ENCODE peak calls at places on chromosomes 6 and 20, in eight cellular contexts. One of them, this sample, is unnamed.

GRCh38 chr6:106085687-106085983 is 501 bp upstream of the PRDM1 start:
- DNase-seq in nephron progenitor cell: no peak
- DNase-seq in NCI-H1092: no peak
- DNase-seq in HuH-7.5: no peak
- DNase-seq in PC-9: no peak
- DNase-seq in CD8-positive, alpha-beta T cell: no peak
- DNase-seq in mucosa of gallbladder: no peak
- DNase-seq in ELR: no peak
- DNase-seq in this sample: no peak

GRCh38 chr6:157025459-157025858 is 248.3 kb downstream of the ARID1B start:
- DNase-seq in HuH-7.5: no peak
- DNase-seq in mucosa of gallbladder: no peak
- DNase-seq in PC-9: no peak
- DNase-seq in NCI-H1092: no peak
- DNase-seq in ELR: peak; percentile 64
- DNase-seq in nephron progenitor cell: no peak
- DNase-seq in CD8-positive, alpha-beta T cell: no peak
- DNase-seq in this sample: peak; percentile 46

GRCh38 chr6:154053141-154053540 is 14.1 kb downstream of the OPRM1 start:
- DNase-seq in CD8-positive, alpha-beta T cell: no peak
- DNase-seq in PC-9: no peak
- DNase-seq in HuH-7.5: no peak
- DNase-seq in mucosa of gallbladder: no peak
- DNase-seq in ELR: no peak
- DNase-seq in nephron progenitor cell: no peak
- DNase-seq in NCI-H1092: no peak
- DNase-seq in this sample: no peak

GRCh38 chr6:13296536-13296997 is 31.8 kb downstream of the TBC1D7 start:
- DNase-seq in nephron progenitor cell: no peak
- DNase-seq in HuH-7.5: no peak
- DNase-seq in PC-9: no peak
- DNase-seq in mucosa of gallbladder: no peak
- DNase-seq in NCI-H1092: no peak
- DNase-seq in CD8-positive, alpha-beta T cell: no peak
- DNase-seq in ELR: peak; percentile 11
- DNase-seq in this sample: no peak

GRCh38 chr20:52426856-52427255 is 235.3 kb upstream of the ZFP64 start:
- DNase-seq in PC-9: no peak
- DNase-seq in CD8-positive, alpha-beta T cell: no peak
- DNase-seq in NCI-H1092: no peak
- DNase-seq in ELR: no peak
- DNase-seq in nephron progenitor cell: no peak
- DNase-seq in mucosa of gallbladder: no peak
- DNase-seq in HuH-7.5: no peak
- DNase-seq in this sample: no peak

GRCh38 chr6:165674155-165675029 is 11.4 kb upstream of the PDE10A start:
- DNase-seq in CD8-positive, alpha-beta T cell: no peak
- DNase-seq in NCI-H1092: no peak
- DNase-seq in ELR: no peak
- DNase-seq in mucosa of gallbladder: no peak
- DNase-seq in nephron progenitor cell: peak; percentile 18
- DNase-seq in PC-9: no peak
- DNase-seq in HuH-7.5: no peak
- DNase-seq in this sample: no peak

GRCh38 chr20:47970282-47970903 is 185.1 kb upstream of the SULF2 start:
- DNase-seq in PC-9: no peak
- DNase-seq in nephron progenitor cell: no peak
- DNase-seq in mucosa of gallbladder: no peak
- DNase-seq in HuH-7.5: no peak
- DNase-seq in NCI-H1092: no peak
- DNase-seq in ELR: peak; percentile 20
- DNase-seq in CD8-positive, alpha-beta T cell: no peak
- DNase-seq in this sample: no peak

GRCh38 chr6:28809947-28810654 is 113.7 kb downstream of the TRIM27 start:
- DNase-seq in PC-9: no peak
- DNase-seq in nephron progenitor cell: peak; percentile 38
- DNase-seq in NCI-H1092: no peak
- DNase-seq in mucosa of gallbladder: no peak
- DNase-seq in ELR: peak; percentile 50
- DNase-seq in CD8-positive, alpha-beta T cell: no peak
- DNase-seq in HuH-7.5: no peak
- DNase-seq in this sample: no peak

GRCh38 chr6:142821860-142822259 is 123.1 kb downstream of the HIVEP2 start:
- DNase-seq in PC-9: no peak
- DNase-seq in nephron progenitor cell: no peak
- DNase-seq in ELR: no peak
- DNase-seq in NCI-H1092: no peak
- DNase-seq in CD8-positive, alpha-beta T cell: no peak
- DNase-seq in mucosa of gallbladder: peak; percentile 29
- DNase-seq in HuH-7.5: no peak
- DNase-seq in this sample: no peak

GRCh38 chr20:47927385-47927851 is 142.1 kb upstream of the SULF2 start:
- DNase-seq in ELR: peak; percentile 47
- DNase-seq in PC-9: peak; percentile 33
- DNase-seq in mucosa of gallbladder: no peak
- DNase-seq in NCI-H1092: no peak
- DNase-seq in HuH-7.5: no peak
- DNase-seq in CD8-positive, alpha-beta T cell: no peak
- DNase-seq in nephron progenitor cell: no peak
- DNase-seq in this sample: no peak

GRCh38 chr6:9233226-9233625 is 797.9 kb upstream of the SLC35B3 start:
- DNase-seq in nephron progenitor cell: no peak
- DNase-seq in mucosa of gallbladder: no peak
- DNase-seq in HuH-7.5: no peak
- DNase-seq in CD8-positive, alpha-beta T cell: no peak
- DNase-seq in ELR: no peak
- DNase-seq in PC-9: no peak
- DNase-seq in NCI-H1092: no peak
- DNase-seq in this sample: no peak

GRCh38 chr6:46440133-46440532 is 51.1 kb downstream of the RCAN2 start:
- DNase-seq in mucosa of gallbladder: no peak
- DNase-seq in ELR: no peak
- DNase-seq in HuH-7.5: no peak
- DNase-seq in PC-9: no peak
- DNase-seq in NCI-H1092: no peak
- DNase-seq in nephron progenitor cell: no peak
- DNase-seq in CD8-positive, alpha-beta T cell: no peak
- DNase-seq in this sample: peak; percentile 59

GRCh38 chr20:46312075-46312944 is 4.0 kb upstream of the CDH22 start:
- DNase-seq in CD8-positive, alpha-beta T cell: no peak
- DNase-seq in mucosa of gallbladder: no peak
- DNase-seq in HuH-7.5: no peak
- DNase-seq in NCI-H1092: no peak
- DNase-seq in ELR: no peak
- DNase-seq in nephron progenitor cell: peak; percentile 78
- DNase-seq in PC-9: no peak
- DNase-seq in this sample: no peak

GRCh38 chr20:59039233-59039632 is 3.4 kb downstream of the PRELID3B start:
- DNase-seq in PC-9: no peak
- DNase-seq in HuH-7.5: no peak
- DNase-seq in NCI-H1092: no peak
- DNase-seq in CD8-positive, alpha-beta T cell: no peak
- DNase-seq in mucosa of gallbladder: no peak
- DNase-seq in nephron progenitor cell: no peak
- DNase-seq in ELR: no peak
- DNase-seq in this sample: no peak

GRCh38 chr20:1505871-1506270 is 14.7 kb upstream of the SIRPB2 start:
- DNase-seq in PC-9: no peak
- DNase-seq in NCI-H1092: no peak
- DNase-seq in HuH-7.5: no peak
- DNase-seq in mucosa of gallbladder: no peak
- DNase-seq in ELR: peak; percentile 8
- DNase-seq in nephron progenitor cell: no peak
- DNase-seq in CD8-positive, alpha-beta T cell: no peak
- DNase-seq in this sample: peak; percentile 8

GRCh38 chr6:160986831-160987230 is 4.7 kb upstream of the MAP3K4 start:
- DNase-seq in PC-9: no peak
- DNase-seq in nephron progenitor cell: no peak
- DNase-seq in CD8-positive, alpha-beta T cell: no peak
- DNase-seq in mucosa of gallbladder: no peak
- DNase-seq in NCI-H1092: no peak
- DNase-seq in ELR: no peak
- DNase-seq in HuH-7.5: no peak
- DNase-seq in this sample: no peak

GRCh38 chr6:103367212-103367611 is 1492.5 kb downstream of the HACE1 start:
- DNase-seq in nephron progenitor cell: peak; percentile 12
- DNase-seq in PC-9: no peak
- DNase-seq in HuH-7.5: no peak
- DNase-seq in ELR: no peak
- DNase-seq in NCI-H1092: no peak
- DNase-seq in mucosa of gallbladder: no peak
- DNase-seq in CD8-positive, alpha-beta T cell: no peak
- DNase-seq in this sample: no peak

GRCh38 chr6:32188381-32189081 is 1.5 kb downstream of the PBX2 start:
- DNase-seq in ELR: peak; percentile 12
- DNase-seq in PC-9: no peak
- DNase-seq in NCI-H1092: no peak
- DNase-seq in HuH-7.5: no peak
- DNase-seq in nephron progenitor cell: no peak
- DNase-seq in mucosa of gallbladder: no peak
- DNase-seq in CD8-positive, alpha-beta T cell: no peak
- DNase-seq in this sample: peak; percentile 25

GRCh38 chr20:24653306-24653705 is 183.9 kb downstream of the SYNDIG1 start:
- DNase-seq in CD8-positive, alpha-beta T cell: no peak
- DNase-seq in HuH-7.5: no peak
- DNase-seq in nephron progenitor cell: no peak
- DNase-seq in mucosa of gallbladder: peak; percentile 50
- DNase-seq in NCI-H1092: no peak
- DNase-seq in ELR: peak; percentile 62
- DNase-seq in PC-9: no peak
- DNase-seq in this sample: no peak

GRCh38 chr6:154276810-154277577 is 79.6 kb downstream of the IPCEF1 start:
- DNase-seq in NCI-H1092: peak; percentile 21
- DNase-seq in PC-9: no peak
- DNase-seq in CD8-positive, alpha-beta T cell: no peak
- DNase-seq in HuH-7.5: no peak
- DNase-seq in mucosa of gallbladder: no peak
- DNase-seq in nephron progenitor cell: no peak
- DNase-seq in ELR: peak; percentile 61
- DNase-seq in this sample: peak; percentile 61

GRCh38 chr20:38833857-38834164 is 28.3 kb downstream of the PPP1R16B start:
- DNase-seq in CD8-positive, alpha-beta T cell: no peak
- DNase-seq in ELR: no peak
- DNase-seq in PC-9: no peak
- DNase-seq in nephron progenitor cell: no peak
- DNase-seq in NCI-H1092: no peak
- DNase-seq in mucosa of gallbladder: no peak
- DNase-seq in HuH-7.5: no peak
- DNase-seq in this sample: no peak

GRCh38 chr6:155084431-155085123 is 89.5 kb downstream of the TIAM2 start:
- DNase-seq in mucosa of gallbladder: no peak
- DNase-seq in CD8-positive, alpha-beta T cell: no peak
- DNase-seq in PC-9: no peak
- DNase-seq in nephron progenitor cell: no peak
- DNase-seq in HuH-7.5: no peak
- DNase-seq in ELR: peak; percentile 18
- DNase-seq in NCI-H1092: no peak
- DNase-seq in this sample: no peak

GRCh38 chr20:61230166-61230565 is 21.9 kb upstream of the CDH4 start:
- DNase-seq in nephron progenitor cell: no peak
- DNase-seq in HuH-7.5: no peak
- DNase-seq in mucosa of gallbladder: no peak
- DNase-seq in PC-9: no peak
- DNase-seq in ELR: no peak
- DNase-seq in CD8-positive, alpha-beta T cell: no peak
- DNase-seq in NCI-H1092: no peak
- DNase-seq in this sample: no peak

GRCh38 chr6:20038805-20039204 is 173.5 kb downstream of the MBOAT1 start:
- DNase-seq in ELR: peak; percentile 8
- DNase-seq in PC-9: peak; percentile 7
- DNase-seq in nephron progenitor cell: no peak
- DNase-seq in CD8-positive, alpha-beta T cell: no peak
- DNase-seq in HuH-7.5: no peak
- DNase-seq in NCI-H1092: no peak
- DNase-seq in mucosa of gallbladder: no peak
- DNase-seq in this sample: no peak

GRCh38 chr6:5214570-5215052 is 46.1 kb downstream of the LYRM4 start:
- DNase-seq in ELR: peak; percentile 50
- DNase-seq in mucosa of gallbladder: no peak
- DNase-seq in HuH-7.5: no peak
- DNase-seq in CD8-positive, alpha-beta T cell: no peak
- DNase-seq in NCI-H1092: no peak
- DNase-seq in nephron progenitor cell: peak; percentile 67
- DNase-seq in PC-9: no peak
- DNase-seq in this sample: peak; percentile 92

GRCh38 chr6:43668151-43669028 is 19.2 kb downstream of the MRPS18A start:
- DNase-seq in HuH-7.5: peak; percentile 44
- DNase-seq in NCI-H1092: peak; percentile 21
- DNase-seq in CD8-positive, alpha-beta T cell: peak; percentile 18
- DNase-seq in PC-9: peak; percentile 79
- DNase-seq in mucosa of gallbladder: peak; percentile 91
- DNase-seq in nephron progenitor cell: peak; percentile 72
- DNase-seq in ELR: peak; percentile 63
- DNase-seq in this sample: peak; percentile 43

GRCh38 chr6:148999921-149000589 is 253.2 kb downstream of the UST start:
- DNase-seq in nephron progenitor cell: no peak
- DNase-seq in PC-9: peak; percentile 25
- DNase-seq in NCI-H1092: no peak
- DNase-seq in ELR: peak; percentile 90
- DNase-seq in CD8-positive, alpha-beta T cell: no peak
- DNase-seq in mucosa of gallbladder: peak; percentile 66
- DNase-seq in HuH-7.5: no peak
- DNase-seq in this sample: peak; percentile 88

GRCh38 chr6:137258170-137258569 is 39.0 kb upstream of the IFNGR1 start:
- DNase-seq in PC-9: no peak
- DNase-seq in mucosa of gallbladder: no peak
- DNase-seq in nephron progenitor cell: no peak
- DNase-seq in HuH-7.5: no peak
- DNase-seq in NCI-H1092: no peak
- DNase-seq in CD8-positive, alpha-beta T cell: no peak
- DNase-seq in ELR: no peak
- DNase-seq in this sample: peak; percentile 60

GRCh38 chr20:31706607-31707257 is 15.9 kb downstream of the BCL2L1 start:
- DNase-seq in ELR: no peak
- DNase-seq in mucosa of gallbladder: no peak
- DNase-seq in NCI-H1092: no peak
- DNase-seq in PC-9: no peak
- DNase-seq in HuH-7.5: no peak
- DNase-seq in nephron progenitor cell: no peak
- DNase-seq in CD8-positive, alpha-beta T cell: no peak
- DNase-seq in this sample: no peak

GRCh38 chr6:82712826-82713225 is 349.2 kb downstream of the TPBG start:
- DNase-seq in ELR: peak; percentile 22
- DNase-seq in NCI-H1092: no peak
- DNase-seq in HuH-7.5: no peak
- DNase-seq in PC-9: no peak
- DNase-seq in mucosa of gallbladder: no peak
- DNase-seq in nephron progenitor cell: no peak
- DNase-seq in CD8-positive, alpha-beta T cell: no peak
- DNase-seq in this sample: peak; percentile 2